ENCODE peak calls at places on chromosome 9, in ten cellular contexts. One of them, this sample, is unnamed.

GRCh38 chr9:25206027-25206426 is 472.2 kb downstream of the TUSC1 start:
- DNase-seq in A673: no peak
- DNase-seq in fibroblast of lung: no peak
- DNase-seq in AG09309: no peak
- DNase-seq in fibroblast of mammary gland: no peak
- DNase-seq in lower lobe of right lung: no peak
- DNase-seq in IMR-90: no peak
- DNase-seq in astrocyte of the spinal cord: no peak
- DNase-seq in WERI-Rb-1: no peak
- DNase-seq in endodermal cell: no peak
- DNase-seq in this sample: no peak

GRCh38 chr9:90022474-90022873 is 417.7 kb downstream of the GADD45G start:
- DNase-seq in astrocyte of the spinal cord: no peak
- DNase-seq in AG09309: no peak
- DNase-seq in WERI-Rb-1: no peak
- DNase-seq in lower lobe of right lung: no peak
- DNase-seq in IMR-90: no peak
- DNase-seq in endodermal cell: peak
- DNase-seq in fibroblast of mammary gland: no peak
- DNase-seq in A673: no peak
- DNase-seq in fibroblast of lung: no peak
- DNase-seq in this sample: no peak

GRCh38 chr9:120985759-120986353 is 59.3 kb upstream of the TRAF1 start:
- DNase-seq in IMR-90: peak
- DNase-seq in AG09309: peak
- DNase-seq in WERI-Rb-1: peak
- DNase-seq in A673: peak
- DNase-seq in fibroblast of mammary gland: peak
- DNase-seq in lower lobe of right lung: no peak
- DNase-seq in fibroblast of lung: peak
- DNase-seq in endodermal cell: no peak
- DNase-seq in astrocyte of the spinal cord: peak
- DNase-seq in this sample: peak

GRCh38 chr9:16064701-16065230 is 511.9 kb downstream of the CCDC171 start:
- DNase-seq in fibroblast of lung: no peak
- DNase-seq in A673: no peak
- DNase-seq in WERI-Rb-1: no peak
- DNase-seq in astrocyte of the spinal cord: no peak
- DNase-seq in IMR-90: no peak
- DNase-seq in endodermal cell: peak
- DNase-seq in fibroblast of mammary gland: no peak
- DNase-seq in lower lobe of right lung: no peak
- DNase-seq in AG09309: no peak
- DNase-seq in this sample: no peak

GRCh38 chr9:132945186-132946130 is 1.0 kb upstream of the TSC1 start:
- DNase-seq in astrocyte of the spinal cord: no peak
- DNase-seq in IMR-90: no peak
- DNase-seq in fibroblast of mammary gland: no peak
- DNase-seq in A673: no peak
- DNase-seq in WERI-Rb-1: no peak
- DNase-seq in lower lobe of right lung: no peak
- DNase-seq in fibroblast of lung: no peak
- DNase-seq in endodermal cell: peak
- DNase-seq in AG09309: no peak
- DNase-seq in this sample: no peak

GRCh38 chr9:126956929-126957686 is 42.5 kb downstream of the RALGPS1 start:
- DNase-seq in fibroblast of mammary gland: peak
- DNase-seq in astrocyte of the spinal cord: peak
- DNase-seq in A673: peak
- DNase-seq in endodermal cell: peak
- DNase-seq in IMR-90: peak
- DNase-seq in AG09309: no peak
- DNase-seq in fibroblast of lung: peak
- DNase-seq in lower lobe of right lung: no peak
- DNase-seq in WERI-Rb-1: peak
- DNase-seq in this sample: no peak

GRCh38 chr9:108468364-108468763 is 387.4 kb downstream of the ACTL7B start:
- DNase-seq in IMR-90: peak
- DNase-seq in endodermal cell: peak
- DNase-seq in astrocyte of the spinal cord: no peak
- DNase-seq in fibroblast of lung: no peak
- DNase-seq in AG09309: no peak
- DNase-seq in lower lobe of right lung: peak
- DNase-seq in WERI-Rb-1: peak
- DNase-seq in A673: peak
- DNase-seq in fibroblast of mammary gland: peak
- DNase-seq in this sample: no peak

GRCh38 chr9:133768859-133769510 is 30.8 kb upstream of the SARDH start:
- DNase-seq in AG09309: no peak
- DNase-seq in astrocyte of the spinal cord: no peak
- DNase-seq in fibroblast of mammary gland: no peak
- DNase-seq in fibroblast of lung: no peak
- DNase-seq in lower lobe of right lung: peak
- DNase-seq in WERI-Rb-1: peak
- DNase-seq in IMR-90: no peak
- DNase-seq in endodermal cell: peak
- DNase-seq in A673: no peak
- DNase-seq in this sample: no peak

GRCh38 chr9:89422151-89422918 is 75.6 kb downstream of the SEMA4D start:
- DNase-seq in fibroblast of mammary gland: peak
- DNase-seq in WERI-Rb-1: no peak
- DNase-seq in A673: no peak
- DNase-seq in lower lobe of right lung: peak
- DNase-seq in fibroblast of lung: no peak
- DNase-seq in endodermal cell: no peak
- DNase-seq in astrocyte of the spinal cord: peak
- DNase-seq in AG09309: peak
- DNase-seq in IMR-90: peak
- DNase-seq in this sample: no peak

GRCh38 chr9:133737774-133738038 is 446 bp downstream of the SARDH start:
- DNase-seq in endodermal cell: no peak
- DNase-seq in IMR-90: no peak
- DNase-seq in astrocyte of the spinal cord: no peak
- DNase-seq in lower lobe of right lung: no peak
- DNase-seq in fibroblast of mammary gland: no peak
- DNase-seq in A673: no peak
- DNase-seq in fibroblast of lung: no peak
- DNase-seq in WERI-Rb-1: peak
- DNase-seq in AG09309: no peak
- DNase-seq in this sample: no peak

GRCh38 chr9:77848428-77848827 is 183.2 kb downstream of the GNAQ start:
- DNase-seq in WERI-Rb-1: no peak
- DNase-seq in A673: no peak
- DNase-seq in endodermal cell: no peak
- DNase-seq in lower lobe of right lung: no peak
- DNase-seq in astrocyte of the spinal cord: peak
- DNase-seq in AG09309: no peak
- DNase-seq in fibroblast of lung: no peak
- DNase-seq in fibroblast of mammary gland: no peak
- DNase-seq in IMR-90: no peak
- DNase-seq in this sample: no peak

GRCh38 chr9:78368236-78368635 is 71.3 kb downstream of the PSAT1 start:
- DNase-seq in AG09309: no peak
- DNase-seq in WERI-Rb-1: no peak
- DNase-seq in IMR-90: no peak
- DNase-seq in A673: no peak
- DNase-seq in astrocyte of the spinal cord: no peak
- DNase-seq in lower lobe of right lung: no peak
- DNase-seq in fibroblast of lung: no peak
- DNase-seq in endodermal cell: no peak
- DNase-seq in fibroblast of mammary gland: no peak
- DNase-seq in this sample: no peak

GRCh38 chr9:109753308-109753707 is 26.7 kb upstream of the PALM2AKAP2 start:
- DNase-seq in endodermal cell: no peak
- DNase-seq in astrocyte of the spinal cord: no peak
- DNase-seq in IMR-90: no peak
- DNase-seq in lower lobe of right lung: no peak
- DNase-seq in AG09309: no peak
- DNase-seq in fibroblast of mammary gland: no peak
- DNase-seq in fibroblast of lung: no peak
- DNase-seq in WERI-Rb-1: no peak
- DNase-seq in A673: no peak
- DNase-seq in this sample: no peak

GRCh38 chr9:84500859-84501258 is 160.3 kb upstream of the SLC28A3 start:
- DNase-seq in fibroblast of mammary gland: no peak
- DNase-seq in A673: no peak
- DNase-seq in astrocyte of the spinal cord: no peak
- DNase-seq in endodermal cell: no peak
- DNase-seq in fibroblast of lung: no peak
- DNase-seq in AG09309: no peak
- DNase-seq in WERI-Rb-1: no peak
- DNase-seq in lower lobe of right lung: no peak
- DNase-seq in IMR-90: no peak
- DNase-seq in this sample: no peak

GRCh38 chr9:133187561-133188005 is 21.5 kb downstream of the OBP2B start:
- DNase-seq in WERI-Rb-1: no peak
- DNase-seq in endodermal cell: no peak
- DNase-seq in fibroblast of lung: no peak
- DNase-seq in IMR-90: no peak
- DNase-seq in lower lobe of right lung: no peak
- DNase-seq in astrocyte of the spinal cord: no peak
- DNase-seq in A673: no peak
- DNase-seq in AG09309: no peak
- DNase-seq in fibroblast of mammary gland: no peak
- DNase-seq in this sample: no peak

GRCh38 chr9:125852386-125852785 is 105.2 kb downstream of the PBX3 start:
- DNase-seq in endodermal cell: no peak
- DNase-seq in fibroblast of lung: no peak
- DNase-seq in lower lobe of right lung: no peak
- DNase-seq in WERI-Rb-1: no peak
- DNase-seq in IMR-90: no peak
- DNase-seq in fibroblast of mammary gland: no peak
- DNase-seq in A673: no peak
- DNase-seq in astrocyte of the spinal cord: no peak
- DNase-seq in AG09309: no peak
- DNase-seq in this sample: no peak

GRCh38 chr9:119556129-119556875 is 187.1 kb upstream of the BRINP1 start:
- DNase-seq in A673: peak
- DNase-seq in astrocyte of the spinal cord: peak
- DNase-seq in IMR-90: peak
- DNase-seq in fibroblast of mammary gland: peak
- DNase-seq in WERI-Rb-1: peak
- DNase-seq in lower lobe of right lung: peak
- DNase-seq in endodermal cell: peak
- DNase-seq in AG09309: peak
- DNase-seq in fibroblast of lung: peak
- DNase-seq in this sample: peak
- TF ChIP-seq CTCF in A673: peak
- TF ChIP-seq CTCF in astrocyte of the spinal cord: peak
- TF ChIP-seq CTCF in IMR-90: peak
- TF ChIP-seq CTCF in fibroblast of mammary gland: peak
- TF ChIP-seq CTCF in WERI-Rb-1: peak
- TF ChIP-seq CTCF in lower lobe of right lung: peak
- TF ChIP-seq CTCF in endodermal cell: peak
- TF ChIP-seq CTCF in AG09309: peak
- TF ChIP-seq CTCF in fibroblast of lung: peak
- TF ChIP-seq CTCF in this sample: peak

GRCh38 chr9:116212986-116213672 is 59.5 kb downstream of the PAPPA start:
- DNase-seq in fibroblast of lung: no peak
- DNase-seq in lower lobe of right lung: no peak
- DNase-seq in A673: no peak
- DNase-seq in astrocyte of the spinal cord: no peak
- DNase-seq in endodermal cell: no peak
- DNase-seq in AG09309: no peak
- DNase-seq in fibroblast of mammary gland: no peak
- DNase-seq in IMR-90: no peak
- DNase-seq in WERI-Rb-1: no peak
- DNase-seq in this sample: no peak
- H3K4me3 ChIP-seq in fibroblast of lung: no peak
- H3K4me3 ChIP-seq in lower lobe of right lung: no peak
- H3K4me3 ChIP-seq in A673: no peak
- H3K4me3 ChIP-seq in astrocyte of the spinal cord: no peak
- H3K4me3 ChIP-seq in endodermal cell: no peak
- H3K4me3 ChIP-seq in AG09309: no peak
- H3K4me3 ChIP-seq in fibroblast of mammary gland: no peak
- H3K4me3 ChIP-seq in IMR-90: no peak
- H3K4me3 ChIP-seq in WERI-Rb-1: no peak
- H3K4me3 ChIP-seq in this sample: no peak

DNA sequence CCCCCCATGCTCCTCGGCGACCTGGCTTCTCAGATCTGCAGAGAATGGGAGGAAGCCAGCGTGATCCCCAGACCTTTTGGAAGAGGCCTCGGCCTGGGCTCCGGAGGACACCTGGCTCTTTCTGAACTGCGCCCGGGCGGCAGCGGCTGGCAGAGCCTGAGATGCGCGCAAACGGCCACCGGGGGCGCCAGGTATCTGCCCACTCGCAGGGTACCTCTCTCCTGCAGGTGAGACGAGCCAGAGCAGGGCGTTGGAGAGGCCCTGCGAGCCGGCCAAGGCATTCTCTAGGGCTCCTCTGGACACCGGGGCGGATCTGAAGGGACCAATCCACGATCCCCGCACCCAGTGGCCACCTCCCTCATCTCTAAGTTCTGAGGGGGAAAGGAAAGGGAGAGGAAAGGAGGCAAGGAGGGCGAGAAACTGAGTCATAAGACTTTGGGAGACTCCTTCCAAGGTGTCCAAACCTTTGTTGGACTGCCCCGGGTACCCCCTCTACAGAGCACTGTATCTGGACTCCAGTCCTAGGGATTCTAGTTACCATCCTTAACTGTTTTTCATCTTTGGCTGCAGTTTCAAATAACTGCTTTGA is 55.0 kb upstream of the SLC46A2 start:
- DNase-seq in fibroblast of mammary gland: no peak
- DNase-seq in endodermal cell: peak
- DNase-seq in A673: no peak
- DNase-seq in AG09309: no peak
- DNase-seq in lower lobe of right lung: no peak
- DNase-seq in fibroblast of lung: no peak
- DNase-seq in WERI-Rb-1: peak
- DNase-seq in astrocyte of the spinal cord: no peak
- DNase-seq in IMR-90: no peak
- DNase-seq in this sample: no peak
- TF ChIP-seq CTCF in fibroblast of mammary gland: no peak
- TF ChIP-seq CTCF in endodermal cell: peak
- TF ChIP-seq CTCF in A673: peak
- TF ChIP-seq CTCF in AG09309: no peak
- TF ChIP-seq CTCF in lower lobe of right lung: no peak
- TF ChIP-seq CTCF in fibroblast of lung: no peak
- TF ChIP-seq CTCF in WERI-Rb-1: peak
- TF ChIP-seq CTCF in astrocyte of the spinal cord: peak
- TF ChIP-seq CTCF in IMR-90: no peak
- TF ChIP-seq CTCF in this sample: peak

DNA sequence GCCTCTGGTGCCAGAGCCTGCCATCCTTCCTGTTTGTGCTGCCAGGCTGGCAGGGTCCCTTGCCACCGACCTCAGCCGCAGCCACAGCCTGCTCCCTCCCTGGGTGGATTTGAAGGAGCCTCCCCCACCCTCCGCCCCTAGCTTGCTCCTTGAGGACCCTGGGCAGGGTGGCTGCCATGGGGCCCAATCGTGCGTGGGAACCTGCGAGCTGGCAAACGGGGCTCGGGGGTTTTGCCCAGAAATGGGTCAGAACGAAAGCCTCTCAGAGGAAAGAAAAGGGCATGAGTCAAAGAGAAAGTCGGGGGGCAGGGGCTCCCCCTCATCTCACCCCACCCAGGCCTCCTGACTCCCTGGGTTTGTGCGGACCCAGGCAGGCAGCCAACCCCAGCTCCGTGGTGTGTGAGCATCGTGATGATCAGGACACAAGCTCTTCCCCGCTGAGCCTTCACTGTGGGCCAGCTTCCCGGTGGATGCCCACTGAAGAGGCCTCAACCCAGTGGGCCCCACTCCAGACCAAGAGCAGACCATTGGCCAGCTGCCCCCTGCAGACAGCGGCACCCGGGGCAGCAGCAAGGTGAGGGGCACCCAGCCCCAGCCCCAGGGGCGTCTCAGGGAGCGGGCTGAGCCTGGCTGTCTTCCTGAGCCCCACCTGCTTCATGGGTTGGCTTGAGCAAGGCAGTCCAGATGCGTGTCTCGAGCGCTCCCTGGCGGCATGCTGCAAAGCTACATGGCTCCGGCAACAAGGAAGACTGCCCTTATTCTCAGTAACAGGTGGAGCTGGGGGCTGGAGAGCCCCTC is 3.0 kb upstream of the FUT7 start:
- DNase-seq in AG09309: peak
- DNase-seq in fibroblast of lung: peak
- DNase-seq in IMR-90: peak
- DNase-seq in fibroblast of mammary gland: peak
- DNase-seq in lower lobe of right lung: peak
- DNase-seq in WERI-Rb-1: peak
- DNase-seq in endodermal cell: peak
- DNase-seq in A673: peak
- DNase-seq in astrocyte of the spinal cord: peak
- DNase-seq in this sample: no peak
- H3K4me3 ChIP-seq in AG09309: no peak
- H3K4me3 ChIP-seq in fibroblast of lung: no peak
- H3K4me3 ChIP-seq in IMR-90: no peak
- H3K4me3 ChIP-seq in fibroblast of mammary gland: no peak
- H3K4me3 ChIP-seq in lower lobe of right lung: peak
- H3K4me3 ChIP-seq in WERI-Rb-1: peak
- H3K4me3 ChIP-seq in endodermal cell: no peak
- H3K4me3 ChIP-seq in A673: peak
- H3K4me3 ChIP-seq in astrocyte of the spinal cord: no peak
- H3K4me3 ChIP-seq in this sample: no peak

This sample was measured in kidney epithelial cell.